ENCODE peak calls at places on chromosome 13, in eight cellular contexts. One of them, this sample, is unnamed. For H3K4me1, the result is how much of the 10 kb centered on the place peaks cover.

GRCh38 chr13:80177327-80177726 is 163.6 kb downstream of the SPRY2 start:
- DNase-seq in sigmoid colon: no peak
- DNase-seq in breast epithelium: no peak
- DNase-seq in A549: no peak
- DNase-seq in adrenal gland: no peak
- DNase-seq in tibial nerve: no peak
- DNase-seq in right lobe of liver: no peak
- DNase-seq in thyroid gland: no peak
- DNase-seq in this sample: no peak

GRCh38 chr13:48594080-48594815 is 59.5 kb upstream of the CYSLTR2 start:
- DNase-seq in sigmoid colon: no peak
- DNase-seq in thyroid gland: no peak
- DNase-seq in breast epithelium: no peak
- DNase-seq in tibial nerve: no peak
- DNase-seq in right lobe of liver: no peak
- DNase-seq in adrenal gland: no peak
- DNase-seq in A549: no peak
- DNase-seq in this sample: no peak

GRCh38 chr13:112910016-112910415 is 59.0 kb upstream of the MCF2L start:
- DNase-seq in right lobe of liver: no peak
- DNase-seq in tibial nerve: no peak
- DNase-seq in sigmoid colon: no peak
- DNase-seq in breast epithelium: no peak
- DNase-seq in adrenal gland: no peak
- DNase-seq in A549: no peak
- DNase-seq in thyroid gland: no peak
- DNase-seq in this sample: no peak

GRCh38 chr13:49536144-49536873 is 40.6 kb downstream of the PHF11 start:
- DNase-seq in sigmoid colon: no peak
- DNase-seq in thyroid gland: peak
- DNase-seq in breast epithelium: no peak
- DNase-seq in A549: no peak
- DNase-seq in tibial nerve: no peak
- DNase-seq in adrenal gland: no peak
- DNase-seq in right lobe of liver: no peak
- DNase-seq in this sample: no peak

GRCh38 chr13:113145911-113146598 is 12.4 kb upstream of the PROZ start:
- DNase-seq in right lobe of liver: peak
- DNase-seq in tibial nerve: no peak
- DNase-seq in A549: no peak
- DNase-seq in breast epithelium: no peak
- DNase-seq in thyroid gland: no peak
- DNase-seq in sigmoid colon: no peak
- DNase-seq in adrenal gland: no peak
- DNase-seq in this sample: no peak

GRCh38 chr13:50228527-50228926 is 213.3 kb downstream of the KCNRG start:
- DNase-seq in A549: no peak
- DNase-seq in adrenal gland: no peak
- DNase-seq in breast epithelium: no peak
- DNase-seq in thyroid gland: no peak
- DNase-seq in tibial nerve: no peak
- DNase-seq in right lobe of liver: peak
- DNase-seq in sigmoid colon: no peak
- DNase-seq in this sample: no peak

GRCh38 chr13:102484329-102484728 is 82.5 kb upstream of the FGF14 start:
- DNase-seq in A549: no peak
- DNase-seq in tibial nerve: no peak
- DNase-seq in right lobe of liver: no peak
- DNase-seq in sigmoid colon: no peak
- DNase-seq in adrenal gland: no peak
- DNase-seq in thyroid gland: no peak
- DNase-seq in breast epithelium: no peak
- DNase-seq in this sample: no peak

GRCh38 chr13:106087201-106087600 is 448.3 kb downstream of the EFNB2 start:
- DNase-seq in right lobe of liver: no peak
- DNase-seq in thyroid gland: no peak
- DNase-seq in tibial nerve: no peak
- DNase-seq in A549: no peak
- DNase-seq in breast epithelium: no peak
- DNase-seq in adrenal gland: no peak
- DNase-seq in sigmoid colon: no peak
- DNase-seq in this sample: no peak

GRCh38 chr13:100063906-100064305 is 25.0 kb upstream of the PCCA start:
- DNase-seq in sigmoid colon: no peak
- DNase-seq in tibial nerve: no peak
- DNase-seq in adrenal gland: no peak
- DNase-seq in thyroid gland: no peak
- DNase-seq in breast epithelium: no peak
- DNase-seq in A549: no peak
- DNase-seq in right lobe of liver: no peak
- DNase-seq in this sample: no peak

GRCh38 chr13:78317030-78317429 is 286.3 kb downstream of the POU4F1 start:
- DNase-seq in sigmoid colon: no peak
- DNase-seq in thyroid gland: no peak
- DNase-seq in adrenal gland: no peak
- DNase-seq in right lobe of liver: no peak
- DNase-seq in A549: no peak
- DNase-seq in breast epithelium: no peak
- DNase-seq in tibial nerve: no peak
- DNase-seq in this sample: no peak

GRCh38 chr13:34322416-34323074 is 504.6 kb downstream of the RFC3 start:
- DNase-seq in tibial nerve: no peak
- DNase-seq in thyroid gland: no peak
- DNase-seq in A549: no peak
- DNase-seq in breast epithelium: no peak
- DNase-seq in adrenal gland: no peak
- DNase-seq in right lobe of liver: no peak
- DNase-seq in sigmoid colon: no peak
- DNase-seq in this sample: no peak

GRCh38 chr13:72638059-72638815 is 89.2 kb downstream of the MZT1 start:
- DNase-seq in adrenal gland: no peak
- DNase-seq in sigmoid colon: no peak
- DNase-seq in thyroid gland: no peak
- DNase-seq in A549: no peak
- DNase-seq in tibial nerve: no peak
- DNase-seq in breast epithelium: no peak
- DNase-seq in right lobe of liver: no peak
- DNase-seq in this sample: no peak

GRCh38 chr13:90867336-90867683 is 480.2 kb upstream of the MIR17HG start:
- DNase-seq in breast epithelium: peak
- DNase-seq in adrenal gland: peak
- DNase-seq in sigmoid colon: no peak
- DNase-seq in right lobe of liver: no peak
- DNase-seq in tibial nerve: peak
- DNase-seq in A549: peak
- DNase-seq in thyroid gland: peak
- DNase-seq in this sample: no peak

GRCh38 chr13:44155422-44156293 is 218.0 kb upstream of the SERP2 start:
- DNase-seq in thyroid gland: peak
- DNase-seq in adrenal gland: peak
- DNase-seq in breast epithelium: peak
- DNase-seq in A549: no peak
- DNase-seq in right lobe of liver: no peak
- DNase-seq in sigmoid colon: peak
- DNase-seq in tibial nerve: peak
- DNase-seq in this sample: peak

GRCh38 chr13:102657630-102658029 is 37.2 kb downstream of the METTL21C start:
- DNase-seq in A549: no peak
- DNase-seq in sigmoid colon: no peak
- DNase-seq in adrenal gland: no peak
- DNase-seq in tibial nerve: no peak
- DNase-seq in breast epithelium: no peak
- DNase-seq in right lobe of liver: no peak
- DNase-seq in thyroid gland: no peak
- DNase-seq in this sample: no peak

GRCh38 chr13:102310691-102311432 is 91.0 kb downstream of the FGF14 start:
- DNase-seq in thyroid gland: no peak
- DNase-seq in adrenal gland: peak
- DNase-seq in sigmoid colon: peak
- DNase-seq in right lobe of liver: no peak
- DNase-seq in breast epithelium: no peak
- DNase-seq in tibial nerve: peak
- DNase-seq in A549: no peak
- DNase-seq in this sample: peak

GRCh38 chr13:36975172-36975571 is 24.0 kb downstream of the ALG5 start:
- DNase-seq in breast epithelium: no peak
- DNase-seq in adrenal gland: no peak
- DNase-seq in right lobe of liver: no peak
- DNase-seq in sigmoid colon: no peak
- DNase-seq in thyroid gland: no peak
- DNase-seq in A549: no peak
- DNase-seq in tibial nerve: no peak
- DNase-seq in this sample: no peak

GRCh38 chr13:20425819-20426219 is 99.8 kb downstream of the CRYL1 start:
- DNase-seq in A549: no peak
- DNase-seq in tibial nerve: no peak
- DNase-seq in thyroid gland: no peak
- DNase-seq in breast epithelium: no peak
- DNase-seq in right lobe of liver: no peak
- DNase-seq in adrenal gland: no peak
- DNase-seq in sigmoid colon: no peak
- DNase-seq in this sample: no peak

GRCh38 chr13:89796196-89796595 is 1551.3 kb upstream of the MIR17HG start:
- DNase-seq in A549: no peak
- DNase-seq in breast epithelium: no peak
- DNase-seq in right lobe of liver: no peak
- DNase-seq in tibial nerve: no peak
- DNase-seq in adrenal gland: no peak
- DNase-seq in sigmoid colon: no peak
- DNase-seq in thyroid gland: no peak
- DNase-seq in this sample: no peak
- TF ChIP-seq POLR2A in A549: no peak
- TF ChIP-seq POLR2A in breast epithelium: no peak
- TF ChIP-seq POLR2A in right lobe of liver: no peak
- TF ChIP-seq POLR2A in tibial nerve: no peak
- TF ChIP-seq POLR2A in adrenal gland: no peak
- TF ChIP-seq POLR2A in sigmoid colon: no peak
- TF ChIP-seq POLR2A in thyroid gland: no peak
- TF ChIP-seq POLR2A in this sample: no peak

DNA sequence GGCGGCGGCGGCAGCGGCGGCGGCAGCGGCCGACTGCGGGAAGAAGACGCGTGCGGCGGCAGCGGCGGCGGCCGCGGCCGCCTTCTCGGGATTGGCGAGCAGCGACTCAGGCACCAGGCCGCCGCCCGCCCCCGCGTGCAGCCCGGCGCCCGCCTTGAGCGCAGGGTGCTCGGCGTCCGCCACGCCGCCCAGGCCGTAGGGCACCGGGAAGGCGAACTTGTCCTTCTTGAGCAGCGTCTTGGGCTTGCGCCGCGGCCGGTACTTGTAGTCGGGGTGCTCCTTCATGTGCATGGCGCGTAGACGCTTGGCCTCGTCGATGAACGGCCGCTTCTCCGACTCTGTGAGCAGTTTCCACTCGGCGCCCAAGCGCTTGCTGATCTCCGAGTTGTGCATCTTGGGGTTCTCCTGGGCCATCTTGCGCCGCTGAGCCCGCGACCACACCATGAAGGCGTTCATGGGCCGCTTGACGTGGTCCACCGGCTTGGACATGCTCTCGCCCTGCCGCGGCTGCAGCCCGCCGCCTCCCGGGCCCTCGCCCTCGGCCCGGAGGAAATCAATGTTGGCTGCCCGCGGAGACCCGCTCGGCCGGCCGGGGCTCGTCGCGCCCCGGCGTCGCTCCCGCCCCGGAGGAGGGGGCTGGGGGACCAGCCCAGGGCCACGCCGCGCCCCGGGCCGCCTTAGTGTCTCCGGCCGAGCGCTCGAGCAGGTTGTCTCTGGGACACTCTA is 621 bp downstream of the SOX21 start:
- DNase-seq in adrenal gland: no peak
- DNase-seq in thyroid gland: no peak
- DNase-seq in A549: peak
- DNase-seq in right lobe of liver: no peak
- DNase-seq in sigmoid colon: peak
- DNase-seq in breast epithelium: no peak
- DNase-seq in tibial nerve: no peak
- DNase-seq in this sample: no peak
- H3K27ac ChIP-seq in adrenal gland: no peak
- H3K27ac ChIP-seq in thyroid gland: no peak
- H3K27ac ChIP-seq in A549: peak
- H3K27ac ChIP-seq in right lobe of liver: no peak
- H3K27ac ChIP-seq in sigmoid colon: no peak
- H3K27ac ChIP-seq in breast epithelium: no peak
- H3K27ac ChIP-seq in tibial nerve: no peak
- H3K27ac ChIP-seq in this sample: no peak

DNA sequence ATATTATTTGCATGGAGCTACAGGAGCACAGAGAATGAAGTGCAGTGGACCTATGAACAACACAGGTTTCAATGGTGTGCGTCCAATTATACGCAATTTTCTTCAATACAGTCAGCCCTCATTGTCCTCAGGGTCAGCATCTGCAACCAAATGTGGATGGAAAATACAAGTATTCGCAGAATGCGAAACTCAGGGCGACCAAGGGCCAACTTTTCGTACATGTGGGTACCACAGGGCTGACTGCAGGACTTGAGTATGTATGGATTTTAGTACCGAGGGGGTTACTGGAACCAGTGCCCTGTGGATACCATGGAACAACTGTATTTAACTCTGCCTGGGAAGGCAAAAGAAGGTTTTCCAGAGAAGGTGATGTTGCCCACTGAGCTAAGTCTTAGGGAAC is 10.2 kb downstream of the LCP1 start:
- DNase-seq in sigmoid colon: no peak
- DNase-seq in tibial nerve: no peak
- DNase-seq in breast epithelium: no peak
- DNase-seq in A549: no peak
- DNase-seq in adrenal gland: no peak
- DNase-seq in right lobe of liver: no peak
- DNase-seq in thyroid gland: no peak
- DNase-seq in this sample: no peak
- H3K4me1 ChIP-seq in sigmoid colon: under half
- H3K4me1 ChIP-seq in tibial nerve: under half
- H3K4me1 ChIP-seq in breast epithelium: under half
- H3K4me1 ChIP-seq in A549: under half
- H3K4me1 ChIP-seq in adrenal gland: under half
- H3K4me1 ChIP-seq in right lobe of liver: under half
- H3K4me1 ChIP-seq in thyroid gland: under half
- H3K4me1 ChIP-seq in this sample: under half

GRCh38 chr13:110706570-110707378 is 858 bp upstream of the CARS2 start:
- DNase-seq in right lobe of liver: no peak
- DNase-seq in thyroid gland: no peak
- DNase-seq in A549: no peak
- DNase-seq in breast epithelium: no peak
- DNase-seq in tibial nerve: no peak
- DNase-seq in adrenal gland: no peak
- DNase-seq in sigmoid colon: no peak
- DNase-seq in this sample: no peak

GRCh38 chr13:110702591-110703526 is 3.1 kb downstream of the CARS2 start:
- DNase-seq in breast epithelium: no peak
- DNase-seq in tibial nerve: no peak
- DNase-seq in adrenal gland: peak
- DNase-seq in A549: no peak
- DNase-seq in sigmoid colon: peak
- DNase-seq in thyroid gland: no peak
- DNase-seq in right lobe of liver: no peak
- DNase-seq in this sample: peak

GRCh38 chr13:110705356-110705825 is 525 bp downstream of the CARS2 start:
- DNase-seq in tibial nerve: no peak
- DNase-seq in right lobe of liver: no peak
- DNase-seq in adrenal gland: no peak
- DNase-seq in thyroid gland: no peak
- DNase-seq in sigmoid colon: no peak
- DNase-seq in breast epithelium: no peak
- DNase-seq in A549: no peak
- DNase-seq in this sample: no peak

GRCh38 chr13:110702089-110702488 is 3.8 kb downstream of the CARS2 start:
- DNase-seq in breast epithelium: no peak
- DNase-seq in tibial nerve: no peak
- DNase-seq in thyroid gland: no peak
- DNase-seq in sigmoid colon: no peak
- DNase-seq in right lobe of liver: no peak
- DNase-seq in adrenal gland: no peak
- DNase-seq in A549: no peak
- DNase-seq in this sample: no peak

GRCh38 chr13:110705826-110706569 is at the start of gene CARS2:
- DNase-seq in sigmoid colon: peak
- DNase-seq in A549: peak
- DNase-seq in right lobe of liver: peak
- DNase-seq in breast epithelium: peak
- DNase-seq in tibial nerve: peak
- DNase-seq in thyroid gland: peak
- DNase-seq in adrenal gland: peak
- DNase-seq in this sample: peak
- TF ChIP-seq POLR2A in sigmoid colon: no peak
- TF ChIP-seq POLR2A in A549: peak
- TF ChIP-seq POLR2A in right lobe of liver: peak
- TF ChIP-seq POLR2A in breast epithelium: no peak
- TF ChIP-seq POLR2A in tibial nerve: peak
- TF ChIP-seq POLR2A in thyroid gland: peak
- TF ChIP-seq POLR2A in adrenal gland: peak
- TF ChIP-seq POLR2A in this sample: peak